ENCODE peak calls at places on chromosome 6, in five cellular contexts. F is SK-N-MC; G is NCI-H1436 treated with DMSO at 0.1 percent for 48 hours; Y is right cardiac atrium; E is effector CD4-positive, alpha-beta T cell. W is an unnamed sample.

GRCh38 chr6:91464201-91464600 is 877.3 kb upstream of the MAP3K7 start:
- DNase-seq in Y (no peak), F (no peak), E (no peak), G (no peak), W (no peak)

GRCh38 chr6:105137388-105137787 is 42.4 kb downstream of the POPDC3 start:
- DNase-seq in E (no peak), G (no peak), F (no peak), Y (peak), W (no peak)

GRCh38 chr6:52233975-52234823 is 10.1 kb downstream of the IL17F start:
- DNase-seq in Y (no peak), F (peak), G (no peak), E (no peak), W (peak)

GRCh38 chr6:1639430-1639829 is 29.7 kb downstream of the FOXC1 start:
- DNase-seq in G (no peak), E (no peak), Y (no peak), F (no peak), W (no peak)

GRCh38 chr6:82955841-82956240 is 109.8 kb downstream of the UBE3D start:
- DNase-seq in E (no peak), F (no peak), Y (no peak), G (no peak), W (no peak)

GRCh38 chr6:149128489-149129145 is 188.9 kb upstream of the TAB2 start:
- DNase-seq in Y (no peak), G (no peak), E (no peak), F (no peak), W (no peak)

GRCh38 chr6:45698046-45698445 is 317.6 kb downstream of the CLIC5 start:
- DNase-seq in E (no peak), G (no peak), F (no peak), Y (no peak), W (no peak)

GRCh38 chr6:84089081-84089480 is 55.5 kb downstream of the MRAP2 start:
- DNase-seq in Y (peak), E (no peak), G (no peak), F (no peak), W (no peak)

GRCh38 chr6:80438728-80439127 is 332.3 kb downstream of the BCKDHB start:
- DNase-seq in E (no peak), Y (no peak), F (no peak), G (no peak), W (no peak)

GRCh38 chr6:80280258-80281010 is 174.0 kb downstream of the BCKDHB start:
- DNase-seq in F (no peak), G (no peak), E (no peak), Y (no peak), W (no peak)

GRCh38 chr6:99099243-99099642 is 151.5 kb upstream of the FBXL4 start:
- DNase-seq in F (no peak), E (no peak), Y (no peak), G (no peak), W (no peak)

GRCh38 chr6:167921831-167922230 is 75.6 kb upstream of the KIF25 start:
- DNase-seq in G (no peak), Y (no peak), E (no peak), F (no peak), W (no peak)

GRCh38 chr6:153108320-153108719 is 22.8 kb downstream of the RGS17 start:
- DNase-seq in G (no peak), E (no peak), F (no peak), Y (no peak), W (no peak)

GRCh38 chr6:114339706-114340105 is 3.1 kb downstream of the HS3ST5 start:
- DNase-seq in Y (no peak), E (no peak), G (no peak), F (no peak), W (no peak)

GRCh38 chr6:140849441-140849840 is 1283.3 kb upstream of the GJE1 start:
- DNase-seq in F (no peak), E (no peak), Y (no peak), G (no peak), W (no peak)

GRCh38 chr6:125273965-125274364 is 27.8 kb downstream of the HDDC2 start:
- DNase-seq in E (no peak), G (no peak), F (no peak), Y (no peak), W (peak)

GRCh38 chr6:22929228-22929627 is 359.9 kb downstream of the HDGFL1 start:
- DNase-seq in F (no peak), G (no peak), E (no peak), Y (no peak), W (no peak)

GRCh38 chr6:34396518-34396917 is 4.0 kb upstream of the NUDT3 start:
- DNase-seq in G (no peak), Y (no peak), F (no peak), E (no peak), W (no peak)

GRCh38 chr6:156598316-156598715 is 178.9 kb upstream of the ARID1B start:
- DNase-seq in G (no peak), Y (no peak), F (no peak), E (no peak), W (no peak)

GRCh38 chr6:36577298-36577697 is 16.9 kb upstream of the SRSF3 start:
- DNase-seq in G (no peak), Y (no peak), E (no peak), F (no peak), W (no peak)

GRCh38 chr6:79635179-79635578 is 4.0 kb downstream of the SH3BGRL2 start:
- DNase-seq in F (no peak), E (no peak), G (no peak), Y (no peak), W (no peak)

GRCh38 chr6:137387365-137387764 is 106.8 kb downstream of the OLIG3 start:
- DNase-seq in E (no peak), Y (no peak), F (no peak), G (no peak), W (no peak)

GRCh38 chr6:93021235-93021909 is 398.0 kb downstream of the EPHA7 start:
- DNase-seq in Y (no peak), F (no peak), E (no peak), G (peak), W (no peak)

GRCh38 chr6:136403166-136403980 is 113.7 kb upstream of the BCLAF1 start:
- DNase-seq in E (no peak), F (no peak), G (no peak), Y (no peak), W (no peak)

GRCh38 chr6:142735182-142735581 is 209.8 kb downstream of the HIVEP2 start:
- DNase-seq in Y (no peak), E (no peak), G (no peak), F (no peak), W (no peak)

GRCh38 chr6:75852721-75853120 is 103.7 kb downstream of the MYO6 start:
- DNase-seq in G (no peak), F (no peak), Y (no peak), E (no peak), W (no peak)

GRCh38 chr6:155171109-155171746 is 92.6 kb upstream of the CLDN20 start:
- DNase-seq in G (no peak), Y (peak), F (no peak), E (peak), W (no peak)

GRCh38 chr6:93550551-93551276 is 131.4 kb upstream of the EPHA7 start:
- DNase-seq in G (no peak), Y (no peak), F (no peak), E (no peak), W (no peak)

GRCh38 chr6:6713660-6714446 is 125.3 kb downstream of the LY86 start:
- DNase-seq in F (no peak), G (no peak), Y (no peak), E (no peak), W (no peak)

GRCh38 chr6:31888281-31889258 is 8.9 kb downstream of the EHMT2 start:
- DNase-seq in G (no peak), E (peak), F (no peak), Y (no peak), W (peak)

GRCh38 chr6:168577496-168577895 is 136.5 kb downstream of the SMOC2 start:
- DNase-seq in E (no peak), G (no peak), F (no peak), Y (no peak), W (no peak)

GRCh38 chr6:139990865-139991264 is 616.4 kb upstream of the CITED2 start:
- DNase-seq in F (no peak), Y (peak), G (no peak), E (no peak), W (no peak)

GRCh38 chr6:26240157-26240980 is 124.6 kb upstream of the BTN3A2 start:
- DNase-seq in F (no peak), E (peak), G (no peak), Y (peak), W (peak)

GRCh38 chr6:2659882-2660281 is 90.8 kb downstream of the MYLK4 start:
- DNase-seq in F (no peak), Y (no peak), E (no peak), G (no peak), W (no peak)

GRCh38 chr6:34536251-34536958 is 19.7 kb downstream of the SPDEF start:
- DNase-seq in F (no peak), Y (no peak), E (no peak), G (no peak), W (peak)

GRCh38 chr6:138957484-138957883 is 30.6 kb downstream of the REPS1 start:
- DNase-seq in G (no peak), E (no peak), F (no peak), Y (no peak), W (no peak)